ENCODE peak calls at places on chromosomes 13 and 19, in six cellular contexts. V is psoas muscle; B is body of pancreas; D is Peyer's patch; T is endodermal cell; S is CD4-positive, CD25-positive, alpha-beta regulatory T cell. Q is an unnamed sample. For H3K4me1 and H3K9me3, the result is how much of the 10 kb centered on the place peaks cover.

GRCh38 chr13:113897161-113897560 is 33.3 kb upstream of the GAS6 start:
- DNase-seq in V (no peak), B (no peak), D (no peak), T (no peak), S (no peak), Q (no peak)

GRCh38 chr19:48379058-48379457 is 12.3 kb downstream of the KDELR1 start:
- DNase-seq in V (no peak), B (no peak), D (no peak), T (no peak), S (no peak), Q (peak)

GRCh38 chr13:104553156-104553555 is 1486.9 kb upstream of the SLC10A2 start:
- DNase-seq in V (no peak), B (no peak), D (no peak), T (no peak), S (no peak), Q (no peak)

GRCh38 chr13:73737214-73737613 is 397.0 kb downstream of the KLF12 start:
- DNase-seq in V (no peak), B (no peak), D (no peak), T (no peak), S (no peak), Q (no peak)

GRCh38 chr13:79404985-79405384 is 1.1 kb downstream of the RBM26 start:
- DNase-seq in V (no peak), B (no peak), D (no peak), T (no peak), S (no peak), Q (no peak)

GRCh38 chr19:11736696-11737095 is 2.0 kb downstream of the ZNF823 start:
- DNase-seq in V (peak), B (peak), D (no peak), T (no peak), S (no peak), Q (peak)

GRCh38 chr13:75175575-75175974 is 306.4 kb downstream of the TBC1D4 start:
- DNase-seq in V (no peak), B (no peak), D (no peak), T (no peak), S (no peak), Q (no peak)

GRCh38 chr19:31633014-31633413 is 283.8 kb upstream of the TSHZ3 start:
- DNase-seq in V (no peak), B (no peak), D (no peak), T (no peak), S (no peak), Q (no peak)

GRCh38 chr13:112968380-112968909 is 569 bp upstream of the MCF2L start:
- DNase-seq in V (peak), B (peak), D (peak), T (peak), S (peak), Q (peak)

GRCh38 chr13:23801141-23801540 is 88.1 kb downstream of the MIPEP start:
- DNase-seq in V (no peak), B (no peak), D (no peak), T (no peak), S (no peak), Q (no peak)

GRCh38 chr13:30143671-30144400 is 163.5 kb downstream of the KATNAL1 start:
- DNase-seq in V (no peak), B (no peak), D (no peak), T (no peak), S (peak), Q (no peak)

GRCh38 chr19:42280761-42281174 is 11.7 kb downstream of the CIC start:
- DNase-seq in V (peak), B (no peak), D (no peak), T (no peak), S (no peak), Q (no peak)

GRCh38 chr13:101474419-101474957 is 22.0 kb downstream of the ITGBL1 start:
- DNase-seq in V (no peak), B (peak), D (no peak), T (peak), S (no peak), Q (no peak)

GRCh38 chr13:23443878-23444277 is 10.4 kb upstream of the SACS start:
- DNase-seq in V (no peak), B (no peak), D (no peak), T (no peak), S (no peak), Q (no peak)

GRCh38 chr19:56150358-56150757 is 9.3 kb downstream of the ZNF444 start:
- DNase-seq in V (no peak), B (no peak), D (no peak), T (no peak), S (no peak), Q (no peak)
- H3K4me1 ChIP-seq in V (under half), B (half or more), D (under half), T (under half), S (under half), Q (under half)

DNA sequence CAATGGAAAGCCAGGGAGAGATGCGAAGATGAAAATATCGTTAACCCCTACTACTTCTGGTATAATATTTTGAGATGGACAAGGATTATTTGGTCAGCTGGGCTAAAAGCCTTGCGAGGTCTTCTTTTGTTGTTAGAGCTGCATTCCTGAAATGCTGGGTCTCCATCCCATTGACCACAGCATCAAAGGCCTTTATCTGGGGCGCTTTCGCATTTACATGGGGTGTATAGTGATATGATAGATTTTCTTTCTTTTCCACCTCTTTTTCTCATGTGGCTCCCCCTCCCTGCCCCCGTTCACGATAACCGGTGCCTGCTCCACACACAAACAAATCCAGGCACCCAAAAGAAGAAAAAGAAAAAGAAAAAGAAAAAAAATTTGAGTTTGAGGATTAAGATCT is 77.5 kb downstream of the ZNF536 start:
- DNase-seq in V (no peak), B (no peak), D (no peak), T (no peak), S (no peak), Q (no peak)
- H3K9me3 ChIP-seq in V (under half), B (under half), D (under half), T (under half), S (under half), Q (under half)

GRCh38 chr19:50702870-50703829 is 16.5 kb downstream of the SHANK1 start:
- DNase-seq in V (peak), B (no peak), D (no peak), T (peak), S (no peak), Q (no peak)

GRCh38 chr19:50706387-50706786 is 13.2 kb downstream of the SHANK1 start:
- DNase-seq in V (peak), B (no peak), D (no peak), T (no peak), S (no peak), Q (no peak)

GRCh38 chr19:50703915-50704548 is 15.6 kb downstream of the SHANK1 start:
- DNase-seq in V (peak), B (no peak), D (no peak), T (peak), S (no peak), Q (no peak)

GRCh38 chr19:50708179-50708879 is 11.3 kb downstream of the SHANK1 start:
- DNase-seq in V (peak), B (no peak), D (no peak), T (no peak), S (no peak), Q (no peak)

GRCh38 chr19:50705422-50706019 is 14.1 kb downstream of the SHANK1 start:
- DNase-seq in V (no peak), B (no peak), D (no peak), T (peak), S (peak), Q (peak)
- H3K4me1 ChIP-seq in V (under half), B (under half), D (under half), T (under half), S (under half), Q (under half)

DNA sequence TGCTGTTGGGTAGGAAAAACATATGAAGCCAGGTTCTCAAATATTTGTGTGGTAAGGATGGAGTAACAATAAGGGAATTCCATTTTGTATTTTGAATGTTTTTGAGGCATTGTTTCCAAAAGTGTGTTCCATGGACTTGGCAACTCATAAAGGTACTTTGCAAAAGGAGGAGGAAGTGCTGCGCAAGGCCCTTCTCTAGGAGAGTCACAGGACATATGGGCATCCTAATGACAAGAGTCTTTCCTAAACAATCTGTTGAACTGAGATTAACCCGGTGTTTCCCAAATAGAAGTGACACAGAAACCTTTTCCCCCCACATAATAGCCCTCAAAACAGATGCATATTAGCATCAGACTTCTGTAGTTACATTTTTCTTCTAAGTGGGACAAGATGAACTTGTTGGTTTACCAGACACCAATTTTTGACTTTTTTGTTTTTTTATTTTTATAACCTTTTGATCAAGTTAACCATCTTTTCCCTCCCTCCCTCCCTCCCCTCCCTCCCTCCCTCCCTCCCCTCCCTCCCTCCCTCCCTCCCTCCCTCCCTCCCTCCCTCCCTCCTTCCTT is 209.3 kb downstream of the PCCA start:
- DNase-seq in V (no peak), B (no peak), D (no peak), T (no peak), S (no peak), Q (no peak)
- H3K9me3 ChIP-seq in V (under half), B (under half), D (under half), T (under half), S (under half), Q (under half)

DNA sequence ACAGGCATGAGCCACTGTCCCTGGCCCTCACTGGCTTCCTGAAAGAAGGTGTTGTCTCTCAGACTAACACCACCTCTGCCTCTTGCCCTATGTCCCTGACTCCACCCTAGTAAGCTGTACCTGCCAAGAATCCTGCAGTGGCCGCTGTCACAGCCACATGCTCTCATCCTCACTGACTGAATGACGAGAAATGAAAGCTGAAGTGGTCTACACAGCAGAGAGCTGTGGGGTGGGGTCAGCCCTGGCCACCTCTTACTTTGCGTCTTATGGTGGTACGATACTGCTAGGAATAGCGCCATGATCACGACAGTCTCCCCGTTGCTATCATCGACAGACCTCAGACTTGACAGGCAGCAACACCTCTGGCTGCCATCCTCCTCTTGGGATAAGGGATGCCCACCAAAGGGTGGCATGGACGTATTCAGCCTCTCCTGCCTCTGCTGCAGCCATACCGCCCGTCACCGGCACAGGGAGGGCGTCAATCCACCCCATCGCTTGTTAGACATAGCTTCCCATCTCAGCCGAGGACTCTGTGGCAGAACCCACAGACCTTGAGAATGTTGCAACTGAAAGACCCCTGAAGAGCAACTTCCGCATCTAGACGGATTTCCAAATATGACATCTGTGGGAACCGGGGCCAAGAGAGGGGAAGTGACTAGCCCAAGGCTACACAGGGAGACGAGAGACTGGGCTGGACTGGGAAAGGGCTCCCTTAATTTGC is 809 bp downstream of the MYO1F start:
- DNase-seq in V (no peak), B (peak), D (peak), T (no peak), S (peak), Q (peak)
- H3K4me1 ChIP-seq in V (under half), B (under half), D (under half), T (under half), S (half or more), Q (under half)

GRCh38 chr13:19020988-19021387 is 160.6 kb downstream of the TUBA3C start:
- DNase-seq in V (no peak), B (no peak), D (no peak), T (no peak), S (no peak), Q (no peak)
- H3K9me3 ChIP-seq in V (under half), B (under half), D (under half), T (half or more), S (under half), Q (under half)

DNA sequence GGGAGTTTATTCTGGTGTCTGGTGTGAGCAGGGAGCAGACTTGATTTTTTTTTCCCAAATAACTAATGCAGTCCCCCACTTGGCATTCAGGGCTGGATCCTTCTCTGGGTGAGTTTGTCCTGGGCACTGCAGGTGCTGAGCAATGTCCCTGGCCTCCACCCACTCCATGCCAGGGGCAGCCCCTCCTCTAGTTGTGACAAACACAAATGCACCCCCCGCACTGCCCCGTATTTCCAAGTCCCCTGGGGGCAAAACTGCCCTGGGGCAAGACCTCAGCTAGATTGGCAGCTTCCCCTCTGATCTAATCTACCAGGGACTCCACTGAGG is 6.4 kb downstream of the MOB3A start:
- DNase-seq in V (no peak), B (no peak), D (no peak), T (no peak), S (no peak), Q (no peak)
- H3K4me1 ChIP-seq in V (under half), B (under half), D (half or more), T (under half), S (half or more), Q (under half)

DNA sequence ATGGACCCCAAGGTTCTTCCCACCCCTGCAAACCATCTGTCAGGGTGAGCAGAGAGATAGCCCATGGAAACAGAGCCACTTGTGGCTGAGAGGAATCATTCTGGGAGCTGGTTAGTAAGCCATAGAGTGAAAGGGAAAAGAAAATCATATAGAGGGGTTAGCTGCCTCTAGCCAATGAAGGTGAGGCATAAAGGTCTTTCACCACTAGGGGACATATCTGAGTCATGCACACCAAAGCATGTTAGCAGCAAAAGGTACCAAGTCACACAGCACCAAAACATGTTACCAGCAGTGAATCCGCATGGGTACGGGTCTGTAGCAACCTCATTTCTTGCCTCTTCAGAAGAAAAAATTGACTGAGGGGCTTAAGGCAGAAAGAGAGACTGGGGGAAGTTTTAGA is 76.7 kb upstream of the ZNF43 start:
- DNase-seq in V (no peak), B (no peak), D (no peak), T (no peak), S (no peak), Q (no peak)
- H3K9me3 ChIP-seq in V (under half), B (under half), D (under half), T (half or more), S (under half), Q (under half)

DNA sequence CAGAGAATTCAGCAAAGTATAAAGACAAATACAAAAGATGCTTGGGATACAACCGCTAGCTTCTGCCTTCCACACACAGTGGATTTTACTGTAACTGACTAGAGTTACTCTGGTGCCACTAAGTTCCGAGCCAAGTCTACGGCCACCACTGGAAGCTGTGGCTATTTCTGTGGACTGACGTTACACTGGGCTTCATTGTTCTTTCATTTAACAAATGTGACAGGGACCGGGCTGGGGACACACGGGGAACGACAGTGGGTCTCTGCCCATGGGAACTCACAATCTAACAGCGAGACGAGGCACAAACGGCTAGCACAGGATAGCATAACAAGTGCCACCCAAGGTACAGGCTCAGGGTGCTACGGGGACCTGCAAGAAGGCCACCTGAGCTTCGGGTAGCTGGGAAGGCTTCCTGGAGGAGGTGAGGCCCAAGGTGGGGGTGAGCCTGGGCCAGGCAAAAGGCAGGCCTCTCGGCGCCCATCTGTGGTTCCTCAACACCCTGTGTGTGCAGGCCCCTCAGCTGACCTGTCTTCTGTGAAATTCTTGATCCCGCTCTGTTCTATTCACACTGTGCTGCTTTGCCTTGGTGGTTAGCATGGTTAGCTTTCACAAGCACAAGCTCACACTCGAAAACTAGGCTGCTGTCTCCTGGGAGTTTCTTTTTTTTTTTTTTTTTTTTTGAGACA is 10.3 kb upstream of the IL4I1 start:
- DNase-seq in V (no peak), B (no peak), D (no peak), T (no peak), S (no peak), Q (no peak)
- H3K4me1 ChIP-seq in V (under half), B (under half), D (under half), T (under half), S (under half), Q (under half)